ENCODE peak calls at places on chromosomes 16 and 17, in nine cellular contexts. X, Z, P, A, D, J, I, Q and U are unnamed samples.

GRCh38 chr16:78489631-78490030 is 390.2 kb downstream of the WWOX start:
- DNase-seq in X (no peak), Z (no peak), P (no peak), I (no peak), D (no peak), J (no peak), A (no peak), Q (no peak), U (peak)

GRCh38 chr16:28062261-28063046 is 1.1 kb downstream of the GSG1L start:
- DNase-seq in D (no peak), I (no peak), X (no peak), P (no peak), A (no peak), J (no peak), Q (no peak), Z (peak), U (no peak)

GRCh38 chr16:31487720-31488629 is 5.1 kb downstream of the SLC5A2 start:
- DNase-seq in P (peak), Q (peak), X (peak), A (peak), Z (peak), I (no peak), J (no peak), D (peak), U (peak)

GRCh38 chr17:3857261-3858105 is 11.4 kb upstream of the NCBP3 start:
- DNase-seq in Q (no peak), A (no peak), I (no peak), J (no peak), Z (no peak), D (no peak), X (no peak), P (no peak), U (no peak)

GRCh38 chr16:59632266-59632855 is 898.2 kb upstream of the GOT2 start:
- DNase-seq in I (no peak), P (no peak), D (peak), Z (no peak), J (peak), Q (no peak), X (no peak), A (no peak), U (no peak)

GRCh38 chr17:47301161-47301560 is 22.6 kb upstream of the EFCAB13 start:
- DNase-seq in X (no peak), Z (no peak), P (no peak), A (peak), I (no peak), J (no peak), Q (no peak), D (no peak), U (no peak)

GRCh38 chr16:7085776-7086175 is 246.9 kb upstream of the RBFOX1 start:
- DNase-seq in P (no peak), X (no peak), I (no peak), Z (no peak), Q (no peak), D (no peak), A (no peak), J (no peak), U (no peak)

GRCh38 chr17:36001862-36002603 is 680 bp upstream of the CCL15 start:
- DNase-seq in J (no peak), Q (no peak), D (no peak), I (no peak), X (peak), Z (no peak), A (no peak), P (no peak), U (no peak)

GRCh38 chr17:82056729-82057621 is 5.3 kb downstream of the GPS1 start:
- DNase-seq in J (no peak), Q (no peak), P (no peak), Z (no peak), I (no peak), X (no peak), D (no peak), A (no peak), U (no peak)

GRCh38 chr16:65655802-65656201 is 533.9 kb upstream of the CDH11 start:
- DNase-seq in A (no peak), X (no peak), P (no peak), D (no peak), J (no peak), Z (peak), Q (no peak), I (no peak), U (no peak)

GRCh38 chr17:77032929-77033328 is 107.8 kb upstream of the SEC14L1 start:
- DNase-seq in A (no peak), Q (no peak), P (no peak), I (no peak), J (no peak), X (no peak), D (no peak), Z (no peak), U (no peak)

GRCh38 chr17:28643979-28644781 is 778 bp downstream of the BLTP2 start:
- DNase-seq in D (peak), X (peak), P (no peak), I (peak), Z (peak), J (peak), Q (peak), A (peak), U (peak)

GRCh38 chr16:64240586-64240985 is 881.3 kb downstream of the CDH11 start:
- DNase-seq in Q (no peak), Z (no peak), P (no peak), I (no peak), D (no peak), J (peak), A (no peak), X (no peak), U (no peak)

GRCh38 chr17:50047488-50048126 is 8.3 kb upstream of the ITGA3 start:
- DNase-seq in I (no peak), A (no peak), Z (no peak), P (no peak), J (peak), X (no peak), Q (peak), D (peak), U (no peak)

GRCh38 chr16:87842209-87842869 is 27.0 kb downstream of the SLC7A5 start:
- DNase-seq in Z (no peak), X (no peak), Q (no peak), D (no peak), J (no peak), I (no peak), A (no peak), P (no peak), U (no peak)

GRCh38 chr16:31190061-31190460 is 10.1 kb downstream of the FUS start:
- DNase-seq in I (no peak), Q (no peak), J (no peak), A (no peak), P (no peak), X (no peak), D (no peak), Z (no peak), U (no peak)

GRCh38 chr17:74359916-74360315 is 1.8 kb downstream of the BTBD17 start:
- DNase-seq in Q (no peak), D (no peak), P (no peak), J (no peak), Z (no peak), I (no peak), X (no peak), A (no peak), U (no peak)

GRCh38 chr16:22296225-22297113 is 740 bp upstream of the POLR3E start:
- DNase-seq in X (peak), A (peak), Z (no peak), D (no peak), J (no peak), Q (peak), P (no peak), I (no peak), U (no peak)

GRCh38 chr17:44970136-44970737 is 2.1 kb upstream of the C1QL1 start:
- DNase-seq in X (peak), P (no peak), Z (peak), Q (no peak), A (no peak), D (no peak), J (peak), I (peak), U (peak)

GRCh38 chr17:2692781-2693135 is 18.8 kb downstream of the CLUH start:
- DNase-seq in J (no peak), A (no peak), Q (no peak), D (no peak), I (no peak), Z (peak), P (no peak), X (no peak), U (no peak)

GRCh38 chr17:63675607-63676539 is 24.1 kb downstream of the LIMD2 start:
- DNase-seq in J (peak), I (no peak), P (no peak), Q (peak), Z (no peak), A (peak), X (peak), D (peak), U (no peak)

GRCh38 chr16:88999457-89000206 is 22.6 kb upstream of the CBFA2T3 start:
- DNase-seq in D (no peak), Z (peak), Q (no peak), I (no peak), P (no peak), A (no peak), J (no peak), X (peak), U (no peak)

GRCh38 chr17:59406808-59407381 is 75.4 kb downstream of the YPEL2 start:
- DNase-seq in I (no peak), A (peak), P (no peak), X (peak), Q (peak), J (peak), D (peak), Z (peak), U (no peak)

GRCh38 chr17:42288985-42289862 is 926 bp downstream of the STAT5A start:
- DNase-seq in P (no peak), Q (no peak), I (peak), A (no peak), J (no peak), Z (peak), D (no peak), X (no peak), U (peak)

GRCh38 chr17:42414782-42415409 is 8.2 kb downstream of the CAVIN1 start:
- DNase-seq in Q (no peak), Z (no peak), P (no peak), A (no peak), J (no peak), I (peak), D (no peak), X (no peak), U (no peak)

GRCh38 chr16:80369559-80369958 is 171.2 kb upstream of the DYNLRB2 start:
- DNase-seq in I (no peak), P (no peak), Q (peak), D (peak), X (no peak), Z (peak), A (peak), J (peak), U (peak)

GRCh38 chr17:57092171-57092570 is 7.1 kb downstream of the AKAP1 start:
- DNase-seq in J (peak), Q (no peak), X (no peak), Z (no peak), P (no peak), A (no peak), I (no peak), D (peak), U (no peak)

GRCh38 chr16:721765-722481 is 977 bp downstream of the ANTKMT start:
- DNase-seq in D (no peak), I (no peak), A (no peak), P (no peak), Q (no peak), X (peak), J (no peak), Z (no peak), U (no peak)

GRCh38 chr17:70938311-70938710 is 769.0 kb downstream of the KCNJ2 start:
- DNase-seq in X (peak), J (no peak), A (no peak), P (no peak), Q (no peak), D (no peak), Z (no peak), I (no peak), U (no peak)

GRCh38 chr17:78839173-78839761 is 1.3 kb downstream of the USP36 start:
- DNase-seq in A (no peak), P (no peak), Z (no peak), J (peak), D (peak), Q (no peak), I (no peak), X (no peak), U (no peak)

GRCh38 chr16:57271063-57271345 is 13.5 kb downstream of the PLLP start:
- DNase-seq in D (no peak), Q (no peak), I (no peak), A (no peak), X (no peak), Z (no peak), J (no peak), P (no peak), U (no peak)

GRCh38 chr16:71467810-71468209 is 5.8 kb upstream of the ZNF23 start:
- DNase-seq in P (peak), Z (peak), I (no peak), A (no peak), Q (peak), J (peak), X (no peak), D (peak), U (peak)

GRCh38 chr16:17518441-17518840 is 47.7 kb upstream of the XYLT1 start:
- DNase-seq in I (no peak), J (peak), Q (no peak), D (peak), Z (no peak), X (no peak), A (no peak), P (no peak), U (no peak)

GRCh38 chr16:68792465-68793324 is 50.6 kb upstream of the TANGO6 start:
- DNase-seq in D (peak), X (no peak), Q (peak), I (no peak), A (no peak), P (no peak), Z (no peak), J (peak), U (no peak)

GRCh38 chr16:705748-706188 is at the start of gene FBXL16:
- DNase-seq in Z (peak), X (peak), J (no peak), A (peak), D (no peak), I (no peak), Q (peak), P (no peak), U (no peak)

GRCh38 chr16:88697116-88697830 is 8.9 kb downstream of the RNF166 start:
- DNase-seq in J (no peak), I (no peak), D (no peak), Q (no peak), Z (no peak), A (no peak), P (no peak), X (no peak), U (no peak)

GRCh38 chr17:61997649-61998048 is 67.4 kb downstream of the MED13 start:
- DNase-seq in X (peak), Q (no peak), D (peak), A (no peak), I (no peak), J (peak), Z (no peak), P (no peak), U (no peak)